ENCODE peak calls at places on chromosomes 3 and 15, in five cellular contexts. One of them, this sample, is unnamed.

GRCh38 chr3:186782542-186783069 is 771 bp upstream of the EIF4A2 start:
- DNase-seq in pancreas: no peak
- DNase-seq in mucosa of descending colon: no peak
- DNase-seq in PC-9: no peak
- DNase-seq in dorsolateral prefrontal cortex: no peak
- DNase-seq in this sample: no peak

GRCh38 chr15:64841258-64842098 is at the start of gene PLEKHO2:
- DNase-seq in mucosa of descending colon: peak
- DNase-seq in PC-9: peak
- DNase-seq in dorsolateral prefrontal cortex: peak
- DNase-seq in pancreas: peak
- DNase-seq in this sample: peak

GRCh38 chr15:93497256-93497655 is 408.2 kb upstream of the RGMA start:
- DNase-seq in pancreas: no peak
- DNase-seq in PC-9: no peak
- DNase-seq in mucosa of descending colon: no peak
- DNase-seq in dorsolateral prefrontal cortex: no peak
- DNase-seq in this sample: no peak

GRCh38 chr3:98567646-98568280 is 25.6 kb downstream of the CPOX start:
- DNase-seq in mucosa of descending colon: no peak
- DNase-seq in dorsolateral prefrontal cortex: no peak
- DNase-seq in PC-9: peak
- DNase-seq in pancreas: no peak
- DNase-seq in this sample: peak

GRCh38 chr15:76976572-76977270 is 18.2 kb upstream of the PSTPIP1 start:
- DNase-seq in mucosa of descending colon: no peak
- DNase-seq in PC-9: no peak
- DNase-seq in pancreas: no peak
- DNase-seq in dorsolateral prefrontal cortex: no peak
- DNase-seq in this sample: peak

GRCh38 chr15:71654714-71655174 is 155.6 kb upstream of the NR2E3 start:
- DNase-seq in pancreas: no peak
- DNase-seq in dorsolateral prefrontal cortex: no peak
- DNase-seq in PC-9: no peak
- DNase-seq in mucosa of descending colon: no peak
- DNase-seq in this sample: no peak

GRCh38 chr3:72520690-72521308 is 327.4 kb downstream of the SHQ1 start:
- DNase-seq in PC-9: peak
- DNase-seq in pancreas: no peak
- DNase-seq in dorsolateral prefrontal cortex: no peak
- DNase-seq in mucosa of descending colon: no peak
- DNase-seq in this sample: peak

GRCh38 chr3:30124435-30125390 is 481.7 kb upstream of the TGFBR2 start:
- DNase-seq in pancreas: no peak
- DNase-seq in mucosa of descending colon: no peak
- DNase-seq in dorsolateral prefrontal cortex: no peak
- DNase-seq in PC-9: no peak
- DNase-seq in this sample: no peak

GRCh38 chr3:49794926-49795905 is 4.5 kb downstream of the CDHR4 start:
- DNase-seq in mucosa of descending colon: no peak
- DNase-seq in dorsolateral prefrontal cortex: no peak
- DNase-seq in pancreas: no peak
- DNase-seq in PC-9: no peak
- DNase-seq in this sample: no peak

GRCh38 chr3:62368705-62369475 is 4.5 kb downstream of the FEZF2 start:
- DNase-seq in PC-9: no peak
- DNase-seq in mucosa of descending colon: no peak
- DNase-seq in pancreas: no peak
- DNase-seq in dorsolateral prefrontal cortex: no peak
- DNase-seq in this sample: no peak
- TF ChIP-seq CTCF in PC-9: no peak
- TF ChIP-seq CTCF in mucosa of descending colon: no peak
- TF ChIP-seq CTCF in pancreas: no peak
- TF ChIP-seq CTCF in dorsolateral prefrontal cortex: no peak
- TF ChIP-seq CTCF in this sample: no peak

GRCh38 chr15:100923076-100923475 is 3.9 kb downstream of the LRRK1 start:
- DNase-seq in PC-9: no peak
- DNase-seq in mucosa of descending colon: no peak
- DNase-seq in pancreas: no peak
- DNase-seq in dorsolateral prefrontal cortex: no peak
- DNase-seq in this sample: peak
- H3K4me3 ChIP-seq in PC-9: no peak
- H3K4me3 ChIP-seq in mucosa of descending colon: no peak
- H3K4me3 ChIP-seq in pancreas: no peak
- H3K4me3 ChIP-seq in dorsolateral prefrontal cortex: no peak
- H3K4me3 ChIP-seq in this sample: peak

DNA sequence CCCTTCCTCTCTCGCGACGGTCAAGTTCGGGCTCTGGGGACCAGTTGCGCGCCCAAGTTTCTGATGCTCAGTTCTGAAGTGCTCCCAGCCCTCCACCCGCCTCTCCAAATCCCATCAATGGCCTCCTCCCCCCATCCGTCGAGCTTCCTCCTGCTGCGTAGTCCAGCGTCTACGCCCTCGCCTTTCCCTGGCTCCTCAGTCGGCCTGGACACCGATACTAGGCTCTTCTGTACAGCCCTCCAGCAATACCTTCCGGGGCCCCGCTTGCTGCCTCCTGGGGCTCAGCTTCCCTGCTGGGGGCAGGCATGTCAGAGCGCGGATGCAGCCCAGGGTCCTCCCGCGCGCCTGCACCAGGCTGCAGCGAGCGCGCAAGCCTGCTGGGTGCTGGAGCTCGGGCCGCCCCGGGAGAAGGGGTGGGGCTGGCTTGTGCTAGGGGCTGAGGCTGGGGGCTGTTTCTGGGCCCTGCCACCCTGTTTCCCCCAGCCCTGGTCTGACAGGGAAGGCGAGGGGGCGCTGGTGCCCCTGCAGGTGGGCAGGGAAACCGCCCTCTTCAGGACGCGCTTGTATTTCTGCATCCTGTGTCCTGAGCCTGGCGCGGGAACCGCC is 353.3 kb upstream of the SUCLG2 start:
- DNase-seq in dorsolateral prefrontal cortex: peak
- DNase-seq in mucosa of descending colon: peak
- DNase-seq in pancreas: peak
- DNase-seq in PC-9: no peak
- DNase-seq in this sample: no peak
- TF ChIP-seq CTCF in dorsolateral prefrontal cortex: peak
- TF ChIP-seq CTCF in mucosa of descending colon: no peak
- TF ChIP-seq CTCF in pancreas: no peak
- TF ChIP-seq CTCF in PC-9: no peak
- TF ChIP-seq CTCF in this sample: no peak

GRCh38 chr15:89017370-89018066 is 70.7 kb upstream of the ABHD2 start:
- DNase-seq in pancreas: peak
- DNase-seq in mucosa of descending colon: peak
- DNase-seq in dorsolateral prefrontal cortex: peak
- DNase-seq in PC-9: peak
- DNase-seq in this sample: peak
- H3K4me3 ChIP-seq in pancreas: no peak
- H3K4me3 ChIP-seq in mucosa of descending colon: no peak
- H3K4me3 ChIP-seq in dorsolateral prefrontal cortex: peak
- H3K4me3 ChIP-seq in PC-9: peak
- H3K4me3 ChIP-seq in this sample: no peak

This sample was measured in GM12865.